ENCODE peak calls at places on chromosomes 4 and X, in ten cellular contexts. W, E, M, Z, T, I, C, B, R and S are unnamed samples.

GRCh38 chr4:5753766-5754528 is 42.9 kb downstream of the EVC start:
- DNase-seq in C (no peak), T (no peak), Z (no peak), W (no peak), R (no peak), B (no peak), I (peak; percentile 70), M (no peak), E (no peak), S (no peak)

GRCh38 chrX:138711399-138712347 is at the start of gene FGF13:
- DNase-seq in E (no peak), B (peak; percentile 7), I (no peak), C (peak; percentile 64), W (no peak), M (no peak), R (no peak), Z (peak; percentile 20), T (no peak), S (no peak)

GRCh38 chr4:117796677-117797076 is 237.6 kb upstream of the NDST3 start:
- DNase-seq in R (no peak), W (no peak), Z (no peak), T (no peak), E (no peak), M (no peak), B (no peak), C (no peak), I (no peak), S (no peak)

GRCh38 chr4:26992657-26993361 is 132.2 kb downstream of the STIM2 start:
- DNase-seq in I (no peak), B (no peak), E (no peak), M (no peak), Z (no peak), T (no peak), C (no peak), W (no peak), R (no peak), S (no peak)

GRCh38 chrX:139518475-139518874 is 12.1 kb upstream of the F9 start:
- DNase-seq in M (no peak), Z (no peak), E (no peak), W (no peak), B (no peak), T (no peak), C (no peak), R (no peak), I (no peak), S (no peak)

GRCh38 chr4:19135886-19136633 is 1114.5 kb upstream of the LCORL start:
- DNase-seq in B (no peak), T (no peak), R (no peak), W (no peak), E (no peak), I (no peak), Z (no peak), C (no peak), M (no peak), S (no peak)

GRCh38 chrX:112931478-112931877 is 90.8 kb upstream of the AMOT start:
- DNase-seq in M (no peak), W (no peak), B (no peak), I (no peak), E (no peak), R (no peak), C (no peak), Z (no peak), T (no peak), S (no peak)

GRCh38 chrX:78618987-78619386 is 40.1 kb downstream of the RTL3 start:
- DNase-seq in Z (no peak), B (peak; percentile 10), T (no peak), M (no peak), W (no peak), I (no peak), R (no peak), E (no peak), C (no peak), S (no peak)

GRCh38 chr4:5101571-5101970 is 50.3 kb downstream of the STK32B start:
- DNase-seq in W (no peak), I (no peak), B (no peak), C (no peak), Z (no peak), M (no peak), T (no peak), E (no peak), R (no peak), S (no peak)

GRCh38 chr4:76235915-76236314 is 15.6 kb upstream of the FAM47E start:
- DNase-seq in E (no peak), W (no peak), R (no peak), T (no peak), C (no peak), M (no peak), Z (no peak), B (peak; percentile 41), I (peak; percentile 67), S (no peak)

GRCh38 chr4:145482209-145483021 is 762 bp downstream of the SMAD1 start:
- DNase-seq in T (peak; percentile 70), E (no peak), M (peak; percentile 4), I (peak; percentile 46), Z (peak; percentile 62), W (peak; percentile 73), C (peak; percentile 84), R (no peak), B (peak; percentile 61), S (peak; percentile 2)

GRCh38 chr4:101201421-101201820 is 145.9 kb downstream of the PPP3CA start:
- DNase-seq in E (no peak), M (no peak), B (no peak), W (no peak), C (no peak), I (peak; percentile 19), Z (no peak), R (peak; percentile 44), T (no peak), S (no peak)

GRCh38 chr4:8238061-8238511 is 31.5 kb upstream of the HTRA3 start:
- DNase-seq in T (no peak), M (no peak), B (peak; percentile 67), R (no peak), W (no peak), C (no peak), I (no peak), Z (peak; percentile 53), E (no peak), S (no peak)

GRCh38 chr4:141132689-141133145 is 552 bp downstream of the RNF150 start:
- DNase-seq in Z (no peak), W (peak; percentile 73), E (no peak), M (no peak), R (no peak), T (no peak), I (peak; percentile 15), C (peak; percentile 71), B (peak; percentile 7), S (peak; percentile 58)

GRCh38 chr4:39521253-39521908 is 5.9 kb downstream of the UGDH start:
- DNase-seq in I (no peak), E (no peak), Z (no peak), R (no peak), W (no peak), T (no peak), M (no peak), B (no peak), C (no peak), S (no peak)

GRCh38 chrX:103446665-103447302 is 70.4 kb downstream of the BEX3 start:
- DNase-seq in B (no peak), I (peak; percentile 45), R (no peak), C (no peak), T (no peak), E (no peak), W (no peak), Z (no peak), M (no peak), S (no peak)

GRCh38 chrX:119885554-119886428 is 9.9 kb upstream of the AKAP14 start:
- DNase-seq in B (no peak), R (no peak), M (peak; percentile 17), Z (no peak), E (no peak), W (no peak), T (no peak), C (no peak), I (no peak), S (no peak)

GRCh38 chrX:17654116-17654515 is 83.2 kb upstream of the SCML1 start:
- DNase-seq in W (no peak), R (no peak), T (no peak), C (no peak), M (peak; percentile 17), B (no peak), E (peak; percentile 1), I (no peak), Z (no peak), S (no peak)

GRCh38 chrX:119374736-119375135 is 24.4 kb upstream of the SLC25A43 start:
- DNase-seq in T (no peak), M (no peak), B (no peak), Z (no peak), R (peak; percentile 7), C (no peak), I (peak; percentile 11), E (no peak), W (no peak), S (no peak)

GRCh38 chr4:148126825-148127224 is 315.4 kb downstream of the NR3C2 start:
- DNase-seq in E (no peak), C (no peak), Z (no peak), I (no peak), T (no peak), M (no peak), B (no peak), W (no peak), R (no peak), S (no peak)

GRCh38 chrX:150575415-150575814 is 7.0 kb downstream of the MTM1 start:
- DNase-seq in M (peak; percentile 41), B (peak; percentile 13), E (peak; percentile 19), C (no peak), I (peak; percentile 73), W (no peak), T (no peak), R (peak; percentile 81), Z (no peak), S (no peak)

GRCh38 chr4:91837608-91838029 is 466.1 kb upstream of the GRID2 start:
- DNase-seq in I (peak; percentile 8), Z (no peak), T (no peak), W (no peak), R (no peak), E (no peak), M (no peak), B (no peak), C (no peak), S (no peak)
- H3K27ac ChIP-seq in I (no peak overlapping the region), Z (no peak overlapping the region), T (no peak overlapping the region), W (no peak overlapping the region), R (no peak overlapping the region), E (no peak overlapping the region), M (no peak overlapping the region), B (no peak overlapping the region), C (no peak overlapping the region), S (no peak overlapping the region)

GRCh38 chr4:25879587-25879986 is 16.8 kb upstream of the SEL1L3 start:
- DNase-seq in B (no peak), M (no peak), W (no peak), T (no peak), E (no peak), I (no peak), Z (no peak), R (no peak), C (no peak), S (no peak)
- H3K27ac ChIP-seq in B (no peak overlapping the region), M (no peak overlapping the region), W (no peak overlapping the region), T (peak overlapping the region; percentile 24), E (no peak overlapping the region), I (no peak overlapping the region), Z (no peak overlapping the region), R (no peak overlapping the region), C (no peak overlapping the region), S (no peak overlapping the region)

GRCh38 chr4:173332021-173332487 is 2.1 kb downstream of the HMGB2 start:
- DNase-seq in M (no peak), C (no peak), I (no peak), B (no peak), W (no peak), Z (no peak), T (peak; percentile 59), R (no peak), E (no peak), S (no peak)
- H3K27ac ChIP-seq in M (peak overlapping the region; percentile 98), C (peak overlapping the region; percentile 99), I (no peak overlapping the region), B (peak overlapping the region; percentile 98), W (peak overlapping the region; percentile 42), Z (peak overlapping the region; percentile 97), T (peak overlapping the region; percentile 99), R (peak overlapping the region; percentile 93), E (no peak overlapping the region), S (no peak overlapping the region)

GRCh38 chrX:130176354-130176776 is 4.6 kb downstream of the RAB33A start:
- DNase-seq in I (no peak), R (no peak), M (no peak), W (no peak), T (no peak), C (no peak), E (no peak), B (peak; percentile 39), Z (no peak), S (no peak)
- H3K27ac ChIP-seq in I (no peak overlapping the region), R (no peak overlapping the region), M (no peak overlapping the region), W (no peak overlapping the region), T (no peak overlapping the region), C (no peak overlapping the region), E (peak overlapping the region; percentile 29), B (no peak overlapping the region), Z (no peak overlapping the region), S (no peak overlapping the region)